ENCODE peak calls at places on chromosome 10, in eight cellular contexts. Y, F, H, G, R, A, T and I are unnamed samples.

GRCh38 chr10:122786269-122786668 is 59.4 kb downstream of the CUZD1 start:
- DNase-seq in Y (no peak), F (no peak), H (no peak), G (peak; percentile 7), R (no peak), A (no peak), T (no peak), I (no peak)

GRCh38 chr10:133335238-133336122 is 1.2 kb downstream of the CALY start:
- DNase-seq in Y (no peak), F (peak; percentile 78), H (no peak), G (peak; percentile 50), R (peak; percentile 58), A (no peak), T (no peak), I (no peak)

GRCh38 chr10:61662794-61663259 is at the start of gene CABCOCO1:
- DNase-seq in Y (no peak), F (peak; percentile 74), H (no peak), G (peak; percentile 33), R (peak; percentile 65), A (no peak), T (peak; percentile 65), I (no peak)

GRCh38 chr10:68327889-68328786 is 3.7 kb upstream of the HNRNPH3 start:
- DNase-seq in Y (no peak), F (no peak), H (peak; percentile 15), G (peak; percentile 39), R (no peak), A (no peak), T (peak; percentile 10), I (peak; percentile 57)

GRCh38 chr10:822197-822596 is 109.3 kb downstream of the LARP4B start:
- DNase-seq in Y (no peak), F (no peak), H (no peak), G (no peak), R (no peak), A (no peak), T (no peak), I (no peak)

GRCh38 chr10:119281581-119282071 is 74.3 kb downstream of the GRK5 start:
- DNase-seq in Y (no peak), F (peak; percentile 65), H (peak; percentile 86), G (no peak), R (peak; percentile 98), A (no peak), T (no peak), I (no peak)

GRCh38 chr10:17201165-17202013 is at the start of gene TRDMT1:
- DNase-seq in Y (peak; percentile 88), F (peak; percentile 86), H (peak; percentile 90), G (peak; percentile 86), R (peak; percentile 88), A (no peak), T (peak; percentile 84), I (no peak)

GRCh38 chr10:67257427-67258144 is 331.8 kb downstream of the LRRTM3 start:
- DNase-seq in Y (no peak), F (no peak), H (no peak), G (no peak), R (no peak), A (no peak), T (no peak), I (no peak)

GRCh38 chr10:44118500-44118899 is 266.4 kb downstream of the CXCL12 start:
- DNase-seq in Y (no peak), F (no peak), H (no peak), G (no peak), R (no peak), A (no peak), T (no peak), I (no peak)

GRCh38 chr10:22669163-22669711 is 45.1 kb downstream of the PIP4K2A start:
- DNase-seq in Y (no peak), F (no peak), H (no peak), G (no peak), R (no peak), A (no peak), T (no peak), I (no peak)

GRCh38 chr10:21069929-21070363 is 172.8 kb upstream of the NEBL start:
- DNase-seq in Y (no peak), F (no peak), H (no peak), G (no peak), R (peak; percentile 15), A (no peak), T (no peak), I (no peak)

GRCh38 chr10:77555591-77556212 is 81.9 kb downstream of the KCNMA1 start:
- DNase-seq in Y (no peak), F (no peak), H (no peak), G (no peak), R (peak; percentile 37), A (no peak), T (no peak), I (peak; percentile 19)

GRCh38 chr10:124685251-124685650 is 58.9 kb downstream of the FAM53B start:
- DNase-seq in Y (no peak), F (peak; percentile 77), H (no peak), G (no peak), R (no peak), A (no peak), T (no peak), I (no peak)

GRCh38 chr10:59805043-59805442 is 51.8 kb upstream of the MRLN start:
- DNase-seq in Y (no peak), F (no peak), H (peak; percentile 40), G (peak; percentile 11), R (peak; percentile 81), A (no peak), T (peak; percentile 8), I (no peak)

GRCh38 chr10:83012866-83013265 is 1126.4 kb upstream of the GHITM start:
- DNase-seq in Y (no peak), F (no peak), H (peak; percentile 24), G (peak; percentile 39), R (no peak), A (no peak), T (no peak), I (peak; percentile 19)

GRCh38 chr10:129095980-129096339 is 371.1 kb upstream of the MGMT start:
- DNase-seq in Y (no peak), F (no peak), H (no peak), G (no peak), R (no peak), A (no peak), T (no peak), I (no peak)

GRCh38 chr10:3780766-3781457 is 4.1 kb downstream of the KLF6 start:
- DNase-seq in Y (no peak), F (no peak), H (no peak), G (no peak), R (no peak), A (no peak), T (no peak), I (no peak)

GRCh38 chr10:61589547-61590243 is 73.0 kb upstream of the CABCOCO1 start:
- DNase-seq in Y (no peak), F (no peak), H (no peak), G (no peak), R (no peak), A (no peak), T (no peak), I (no peak)

DNA sequence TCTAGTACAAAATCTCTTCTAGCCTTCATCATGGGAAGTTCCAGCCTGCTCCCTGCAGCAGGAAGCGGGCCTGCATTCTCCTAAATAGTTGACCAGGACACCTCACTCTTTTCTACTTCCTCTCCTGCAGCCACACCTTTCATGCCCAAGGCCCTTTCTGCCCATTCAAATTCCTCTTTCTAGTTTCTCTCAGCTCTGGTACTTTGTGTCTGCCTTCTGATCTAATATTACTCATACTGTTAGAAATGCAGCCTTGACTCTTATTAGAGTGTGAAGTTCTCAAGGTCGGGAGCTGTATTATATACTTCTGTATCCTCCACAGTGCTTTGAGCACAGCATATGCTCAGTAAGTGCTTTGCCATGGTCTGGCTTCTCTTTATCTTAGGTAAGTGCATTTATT is 103.1 kb downstream of the PRKCQ start:
- DNase-seq in Y (no peak), F (no peak), H (no peak), G (no peak), R (no peak), A (peak; percentile 21), T (peak; percentile 18), I (no peak)
- H3K27me3 ChIP-seq in Y (no peaks in the 10 kb centered on the region), F (no peaks in the 10 kb centered on the region), H (no peaks in the 10 kb centered on the region), G (no peaks in the 10 kb centered on the region), R (no peaks in the 10 kb centered on the region), A (no peaks in the 10 kb centered on the region), T (no peaks in the 10 kb centered on the region), I (no peaks in the 10 kb centered on the region)

GRCh38 chr10:81838950-81839349 is 36.0 kb upstream of the NRG3 start:
- DNase-seq in Y (no peak), F (no peak), H (no peak), G (peak; percentile 10), R (no peak), A (no peak), T (no peak), I (no peak)
- TF ChIP-seq CTCF in Y (peak; percentile 15), F (no peak), H (peak; percentile 57), G (peak; percentile 44), R (peak; percentile 36), A (no peak), T (no peak), I (no peak)

DNA sequence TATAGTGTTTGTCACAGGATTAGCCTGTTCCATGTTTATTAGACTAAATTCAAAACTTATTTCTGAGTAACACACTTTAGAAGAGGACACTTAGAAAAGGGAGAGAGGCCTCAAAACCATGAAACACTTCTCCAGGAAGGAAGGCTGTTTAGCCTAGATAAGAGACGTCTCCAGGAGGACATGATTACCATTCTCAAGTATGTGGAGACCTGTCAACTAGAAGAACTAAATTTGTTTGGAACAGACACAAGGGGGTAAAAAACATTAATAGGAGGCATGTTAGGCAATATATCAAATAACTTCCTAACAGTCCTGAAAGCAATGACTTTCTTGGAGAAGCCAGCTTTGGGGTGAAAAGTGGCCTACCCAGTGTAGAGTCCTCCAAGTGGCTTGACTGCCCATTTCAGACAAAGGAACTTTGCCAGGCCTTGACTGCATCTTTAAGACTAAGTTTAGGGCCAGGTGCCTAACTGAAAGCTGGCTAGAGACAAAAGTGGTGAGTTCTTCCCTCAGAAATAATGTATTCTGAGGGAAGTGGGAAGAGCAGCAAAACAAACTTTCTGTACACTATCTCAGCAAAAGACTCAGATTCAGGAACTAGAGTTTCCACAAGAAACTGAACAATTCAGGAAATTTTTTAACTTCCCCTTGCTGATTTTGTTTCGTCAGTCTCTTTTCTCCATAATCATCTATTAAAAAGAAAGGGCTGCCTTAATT is 11.8 kb downstream of the NCOA4 start:
- DNase-seq in Y (no peak), F (no peak), H (no peak), G (peak; percentile 26), R (no peak), A (no peak), T (no peak), I (no peak)
- H3K4me3 ChIP-seq in Y (no peak overlapping the region), F (no peak overlapping the region), H (no peak overlapping the region), G (no peak overlapping the region), R (no peak overlapping the region), A (no peak overlapping the region), T (no peak overlapping the region), I (no peak overlapping the region)

GRCh38 chr10:8326702-8327423 is 272.4 kb downstream of the GATA3 start:
- DNase-seq in Y (no peak), F (no peak), H (no peak), G (no peak), R (no peak), A (no peak), T (no peak), I (no peak)
- H3K27me3 ChIP-seq in Y (no peaks in the 10 kb centered on the region), F (peaks cover 8% of the 10 kb centered on the region), H (no peaks in the 10 kb centered on the region), G (no peaks in the 10 kb centered on the region), R (no peaks in the 10 kb centered on the region), A (no peaks in the 10 kb centered on the region), T (no peaks in the 10 kb centered on the region), I (no peaks in the 10 kb centered on the region)